ENCODE peak calls at places on chromosomes 2 and 18, in seven cellular contexts. B, X, H, W, R, J and T are unnamed samples.

GRCh38 chr2:210399440-210400041 is 77.0 kb downstream of the LANCL1 start:
- DNase-seq in B (no peak), X (peak; percentile 42), H (no peak), W (no peak), R (no peak), J (no peak), T (no peak)

GRCh38 chr2:120684225-120684624 is 51.4 kb upstream of the GLI2 start:
- DNase-seq in B (no peak), X (no peak), H (no peak), W (peak; percentile 72), R (no peak), J (no peak), T (no peak)

GRCh38 chr2:238294393-238295143 is 6.2 kb upstream of the PER2 start:
- DNase-seq in B (no peak), X (no peak), H (no peak), W (no peak), R (no peak), J (no peak), T (no peak)

GRCh38 chr2:240604939-240605716 is 18.6 kb downstream of the CAPN10 start:
- DNase-seq in B (peak; percentile 60), X (no peak), H (no peak), W (no peak), R (no peak), J (no peak), T (no peak)

GRCh38 chr2:226077031-226077430 is 677.5 kb downstream of the NYAP2 start:
- DNase-seq in B (no peak), X (peak; percentile 9), H (no peak), W (peak; percentile 47), R (no peak), J (no peak), T (no peak)

GRCh38 chr2:231933916-231934401 is 7.8 kb upstream of the NPPC start:
- DNase-seq in B (peak; percentile 44), X (no peak), H (no peak), W (no peak), R (peak; percentile 16), J (no peak), T (peak; percentile 30)

GRCh38 chr2:178514664-178515063 is 34.4 kb downstream of the PLEKHA3 start:
- DNase-seq in B (no peak), X (no peak), H (no peak), W (no peak), R (no peak), J (no peak), T (no peak)

GRCh38 chr18:51266736-51267135 is 69.3 kb upstream of the MEX3C start:
- DNase-seq in B (no peak), X (peak; percentile 50), H (no peak), W (no peak), R (no peak), J (no peak), T (no peak)

GRCh38 chr2:149422337-149422990 is 92.1 kb downstream of the LYPD6 start:
- DNase-seq in B (no peak), X (peak; percentile 20), H (no peak), W (no peak), R (no peak), J (no peak), T (no peak)

GRCh38 chr2:177148477-177149154 is 64.0 kb upstream of the HNRNPA3 start:
- DNase-seq in B (peak; percentile 83), X (peak; percentile 76), H (peak; percentile 57), W (no peak), R (peak; percentile 81), J (peak; percentile 82), T (peak; percentile 90)

GRCh38 chr2:64327510-64328414 is 126.2 kb upstream of the LGALSL start:
- DNase-seq in B (peak; percentile 72), X (peak; percentile 54), H (peak; percentile 41), W (no peak), R (peak; percentile 72), J (peak; percentile 29), T (peak; percentile 67)

GRCh38 chr2:233328922-233329321 is 21.3 kb downstream of the SAG start:
- DNase-seq in B (no peak), X (no peak), H (no peak), W (no peak), R (no peak), J (no peak), T (no peak)

GRCh38 chr2:11663427-11663826 is 6.6 kb downstream of the NTSR2 start:
- DNase-seq in B (no peak), X (no peak), H (no peak), W (no peak), R (no peak), J (no peak), T (no peak)

GRCh38 chr2:236538242-236538641 is 31.4 kb upstream of the ACKR3 start:
- DNase-seq in B (no peak), X (no peak), H (no peak), W (no peak), R (peak; percentile 14), J (no peak), T (no peak)

GRCh38 chr2:100139114-100139513 is 3.3 kb downstream of the AFF3 start:
- DNase-seq in B (no peak), X (no peak), H (no peak), W (no peak), R (no peak), J (no peak), T (no peak)

GRCh38 chr2:222864296-222864695 is 3.5 kb downstream of the ACSL3 start:
- DNase-seq in B (no peak), X (peak; percentile 83), H (no peak), W (no peak), R (no peak), J (peak; percentile 53), T (no peak)

GRCh38 chr2:220346919-220347318 is 719.5 kb downstream of the SLC4A3 start:
- DNase-seq in B (no peak), X (no peak), H (no peak), W (no peak), R (no peak), J (no peak), T (no peak)

GRCh38 chr2:200477667-200478121 is 32.2 kb downstream of the KCTD18 start:
- DNase-seq in B (no peak), X (peak; percentile 32), H (no peak), W (no peak), R (no peak), J (peak; percentile 38), T (no peak)

GRCh38 chr2:233473878-233474277 is 92.7 kb downstream of the USP40 start:
- DNase-seq in B (no peak), X (no peak), H (no peak), W (no peak), R (no peak), J (peak; percentile 14), T (no peak)

GRCh38 chr2:25234756-25235155 is 66.4 kb upstream of the POMC start:
- DNase-seq in B (no peak), X (no peak), H (no peak), W (no peak), R (no peak), J (no peak), T (no peak)

GRCh38 chr2:180324191-180324590 is 317.1 kb upstream of the CWC22 start:
- DNase-seq in B (no peak), X (no peak), H (no peak), W (no peak), R (no peak), J (no peak), T (no peak)

GRCh38 chr2:239475161-239476028 is 74.6 kb upstream of the HDAC4 start:
- DNase-seq in B (no peak), X (no peak), H (no peak), W (no peak), R (no peak), J (no peak), T (no peak)

GRCh38 chr2:45782968-45783367 is 131.5 kb downstream of the PRKCE start:
- DNase-seq in B (no peak), X (no peak), H (no peak), W (no peak), R (no peak), J (no peak), T (no peak)

GRCh38 chr2:46230115-46230571 is 67.1 kb upstream of the EPAS1 start:
- DNase-seq in B (peak; percentile 74), X (no peak), H (peak; percentile 43), W (no peak), R (no peak), J (no peak), T (peak; percentile 23)

GRCh38 chr2:39593439-39594393 is 72.0 kb upstream of the TMEM178A start:
- DNase-seq in B (no peak), X (peak; percentile 92), H (peak; percentile 22), W (peak; percentile 52), R (peak; percentile 4), J (peak; percentile 59), T (peak; percentile 61)
- TF ChIP-seq CTCF in B (peak; percentile 69), X (peak; percentile 96), H (peak; percentile 38), W (peak; percentile 79), R (no peak), J (peak; percentile 65), T (peak; percentile 26)

GRCh38 chr18:48010264-48010663 is 79.8 kb upstream of the SMAD2 start:
- DNase-seq in B (no peak), X (no peak), H (no peak), W (no peak), R (no peak), J (no peak), T (no peak)

GRCh38 chr18:48007381-48007780 is 76.9 kb upstream of the SMAD2 start:
- DNase-seq in B (peak; percentile 62), X (no peak), H (no peak), W (no peak), R (no peak), J (no peak), T (no peak)

GRCh38 chr18:48009116-48009825 is 78.8 kb upstream of the SMAD2 start:
- DNase-seq in B (peak; percentile 58), X (no peak), H (no peak), W (no peak), R (no peak), J (no peak), T (no peak)

GRCh38 chr18:48006415-48007175 is 76.1 kb upstream of the SMAD2 start:
- DNase-seq in B (peak; percentile 60), X (no peak), H (no peak), W (no peak), R (no peak), J (no peak), T (no peak)

GRCh38 chr18:48007955-48008701 is 77.7 kb upstream of the SMAD2 start:
- DNase-seq in B (peak; percentile 72), X (peak; percentile 39), H (peak; percentile 84), W (no peak), R (peak; percentile 56), J (peak; percentile 80), T (peak; percentile 74)
- TF ChIP-seq CTCF in B (peak; percentile 34), X (peak; percentile 4), H (peak; percentile 35), W (peak; percentile 31), R (peak; percentile 71), J (peak; percentile 15), T (peak; percentile 82)

GRCh38 chr2:235498556-235499305 is 4.9 kb downstream of the AGAP1 start:
- DNase-seq in B (no peak), X (no peak), H (no peak), W (no peak), R (no peak), J (peak; percentile 73), T (peak; percentile 43)
- TF ChIP-seq CTCF in B (no peak), X (no peak), H (no peak), W (no peak), R (no peak), J (peak; percentile 31), T (no peak)

DNA sequence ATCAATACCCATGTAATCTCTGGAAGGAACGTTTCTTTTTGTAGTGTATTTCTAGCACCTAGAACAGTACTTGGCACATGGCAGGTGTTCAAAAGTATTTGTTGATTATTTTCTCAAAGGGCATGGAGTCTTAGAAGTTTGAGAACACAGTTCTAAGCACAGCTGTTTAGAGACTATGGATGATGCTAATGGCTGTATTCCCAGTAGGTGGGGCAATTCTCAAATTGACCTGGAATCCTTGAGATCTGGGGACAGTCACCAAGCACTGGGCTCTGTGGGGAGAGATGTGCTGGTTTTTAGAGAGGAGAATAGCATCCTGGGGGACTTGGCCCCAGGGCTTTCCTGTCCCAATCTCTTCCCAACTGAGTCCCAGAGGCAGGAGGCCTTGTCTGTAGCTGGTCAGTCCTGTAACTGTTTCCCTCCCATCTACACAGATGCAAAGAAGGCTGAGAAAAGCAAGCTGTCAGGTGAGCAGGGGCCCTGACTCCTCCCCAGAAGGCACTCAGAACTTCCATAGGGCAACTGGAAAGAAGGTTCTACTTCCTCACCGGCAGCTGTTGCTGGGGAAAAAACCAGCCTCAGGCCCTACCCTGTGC is 17.5 kb upstream of the IL36G start:
- DNase-seq in B (no peak), X (no peak), H (no peak), W (no peak), R (no peak), J (no peak), T (no peak)
- TF ChIP-seq CTCF in B (no peak), X (peak; percentile 7), H (no peak), W (no peak), R (no peak), J (no peak), T (no peak)